ENCODE peak calls at places on chromosomes 6 and 20, in four cellular contexts. A is fibroblast of pulmonary artery; H is activated naive CD4-positive, alpha-beta T cell treated with anti-CD3 and anti-CD28 coated beads, Interleukin-2, amount 50 U/mL, for 16 hours; S is EH. X is an unnamed sample.

GRCh38 chr6:95802978-95803377 is 212.8 kb upstream of the FUT9 start:
- DNase-seq in H (no peak), S (no peak), A (no peak), X (no peak)

GRCh38 chr6:89122625-89123024 is 4.8 kb upstream of the SRSF12 start:
- DNase-seq in H (no peak), S (peak), A (peak), X (peak)

GRCh38 chr6:164068533-164068932 is 654.0 kb downstream of the QKI start:
- DNase-seq in H (no peak), A (no peak), S (no peak), X (no peak)

GRCh38 chr20:54056762-54057639 is 13.4 kb downstream of the BCAS1 start:
- DNase-seq in A (no peak), H (no peak), S (no peak), X (no peak)

GRCh38 chr20:23142162-23143050 is 56.3 kb upstream of the CD93 start:
- DNase-seq in A (no peak), S (no peak), H (no peak), X (no peak)

GRCh38 chr6:139944976-139945375 is 570.5 kb upstream of the CITED2 start:
- DNase-seq in H (no peak), S (no peak), A (peak), X (no peak)

GRCh38 chr20:39885975-39886649 is 802.9 kb downstream of the MAFB start:
- DNase-seq in A (peak), S (peak), H (no peak), X (peak)

GRCh38 chr20:34538671-34539123 is 19.8 kb upstream of the MAP1LC3A start:
- DNase-seq in A (peak), H (peak), S (peak), X (peak)

GRCh38 chr20:44576297-44576696 is 6.1 kb upstream of the PKIG start:
- DNase-seq in S (peak), H (no peak), A (peak), X (peak)

GRCh38 chr6:54493138-54493537 is 184.9 kb downstream of the TINAG start:
- DNase-seq in H (no peak), A (peak), S (peak), X (peak)

GRCh38 chr6:55943329-55943728 is 67.9 kb upstream of the BMP5 start:
- DNase-seq in S (peak), H (no peak), A (peak), X (peak)

GRCh38 chr6:10146723-10147451 is 268.0 kb downstream of the TFAP2A start:
- DNase-seq in H (no peak), S (peak), A (peak), X (peak)

GRCh38 chr20:54335299-54335698 is 127.4 kb downstream of the PFDN4 start:
- DNase-seq in S (peak), A (no peak), H (no peak), X (no peak)

GRCh38 chr20:828987-829386 is 4.5 kb upstream of the FAM110A start:
- DNase-seq in A (no peak), S (no peak), H (no peak), X (no peak)

GRCh38 chr6:12968290-12968689 is 251.7 kb downstream of the PHACTR1 start:
- DNase-seq in A (no peak), H (no peak), S (no peak), X (no peak)

GRCh38 chr6:31351734-31352496 is 5.1 kb downstream of the HLA-B start:
- DNase-seq in H (no peak), S (no peak), A (no peak), X (no peak)

GRCh38 chr20:46361386-46361785 is 45.0 kb downstream of the ELMO2 start:
- DNase-seq in A (no peak), S (no peak), H (no peak), X (no peak)

GRCh38 chr6:71913431-71913830 is 27.1 kb downstream of the RIMS1 start:
- DNase-seq in A (no peak), S (no peak), H (no peak), X (no peak)

GRCh38 chr6:26363882-26364825 is 844 bp upstream of the BTN3A2 start:
- DNase-seq in S (peak), A (no peak), H (no peak), X (peak)